ENCODE peak calls at places on chromosomes 2 and 18, in four cellular contexts. O is sciatic nerve, D is colonic mucosa, Z is NCI-H1105. B is an unnamed sample.

GRCh38 chr2:131588152-131588873 is 60.6 kb downstream of the CCDC74A start:
- DNase-seq in Z (no peak), D (no peak), O (no peak), B (no peak)

GRCh38 chr2:205387350-205388045 is 294.8 kb upstream of the NRP2 start:
- DNase-seq in O (no peak), D (no peak), Z (no peak), B (no peak)

GRCh38 chr18:23618862-23619387 is 32.6 kb upstream of the NPC1 start:
- DNase-seq in O (no peak), Z (no peak), D (peak), B (no peak)

GRCh38 chr2:161415467-161416293 is 417 bp upstream of the TBR1 start:
- DNase-seq in O (no peak), Z (peak), D (no peak), B (peak)

GRCh38 chr2:110854355-110855081 is 122.1 kb downstream of the ACOXL start:
- DNase-seq in Z (no peak), D (no peak), O (peak), B (no peak)

GRCh38 chr2:47195149-47195548 is 40.0 kb upstream of the STPG4 start:
- DNase-seq in Z (no peak), D (no peak), O (no peak), B (no peak)

GRCh38 chr2:201432551-201433388 is 18.5 kb downstream of the TRAK2 start:
- DNase-seq in Z (no peak), D (no peak), O (no peak), B (no peak)

GRCh38 chr2:164847966-164848365 is 6.3 kb upstream of the COBLL1 start:
- DNase-seq in O (no peak), D (no peak), Z (peak), B (no peak)

GRCh38 chr18:63319383-63320040 is at the start of gene BCL2:
- DNase-seq in Z (peak), O (no peak), D (peak), B (peak)

GRCh38 chr2:30989746-30990145 is 148.5 kb downstream of the GALNT14 start:
- DNase-seq in D (no peak), O (no peak), Z (no peak), B (no peak)

GRCh38 chr2:199480966-199481365 is 23.2 kb upstream of the SATB2 start:
- DNase-seq in D (no peak), O (no peak), Z (no peak), B (no peak)

GRCh38 chr2:235740821-235741220 is 247.0 kb downstream of the AGAP1 start:
- DNase-seq in D (no peak), Z (peak), O (no peak), B (peak)

GRCh38 chr18:52829876-52830390 is 489.9 kb downstream of the DCC start:
- DNase-seq in O (no peak), D (no peak), Z (no peak), B (no peak)

GRCh38 chr2:42328923-42329322 is 32.1 kb downstream of the COX7A2L start:
- DNase-seq in O (no peak), D (no peak), Z (no peak), B (no peak)

GRCh38 chr2:153519260-153519875 is 40.8 kb upstream of the RPRM start:
- DNase-seq in O (peak), D (peak), Z (peak), B (peak)

GRCh38 chr18:39341106-39341505 is 1775.5 kb upstream of the CELF4 start:
- DNase-seq in Z (no peak), D (no peak), O (no peak), B (no peak)

GRCh38 chr2:218166791-218167190 is at the start of gene CXCR1:
- DNase-seq in D (no peak), O (no peak), Z (no peak), B (no peak)

GRCh38 chr2:37774976-37775907 is 103.8 kb upstream of the CDC42EP3 start:
- DNase-seq in Z (no peak), O (no peak), D (no peak), B (no peak)

GRCh38 chr2:73087311-73087710 is 15.8 kb upstream of the SFXN5 start:
- DNase-seq in O (no peak), D (no peak), Z (no peak), B (no peak)